ENCODE peak calls at places on chromosome 20, in eight cellular contexts. One of them, this sample, is unnamed.

GRCh38 chr20:10516529-10516928 is 81.4 kb downstream of the SLX4IP start:
- DNase-seq in keratinocyte: no peak
- DNase-seq in GM23338: no peak
- DNase-seq in fibroblast of lung: no peak
- DNase-seq in astrocyte: no peak
- DNase-seq in HCT116: no peak
- DNase-seq in DND-41: no peak
- DNase-seq in hepatocyte: no peak
- DNase-seq in this sample: no peak

GRCh38 chr20:61619751-61620150 is 367.7 kb downstream of the CDH4 start:
- DNase-seq in HCT116: no peak
- DNase-seq in keratinocyte: no peak
- DNase-seq in fibroblast of lung: no peak
- DNase-seq in astrocyte: no peak
- DNase-seq in GM23338: no peak
- DNase-seq in hepatocyte: no peak
- DNase-seq in DND-41: no peak
- DNase-seq in this sample: no peak

GRCh38 chr20:40563296-40563950 is 125.6 kb downstream of the MAFB start:
- DNase-seq in hepatocyte: peak
- DNase-seq in keratinocyte: peak
- DNase-seq in fibroblast of lung: peak
- DNase-seq in DND-41: no peak
- DNase-seq in GM23338: no peak
- DNase-seq in HCT116: peak
- DNase-seq in astrocyte: peak
- DNase-seq in this sample: peak

GRCh38 chr20:63554361-63555278 is 661 bp downstream of the FNDC11 start:
- DNase-seq in keratinocyte: no peak
- DNase-seq in DND-41: no peak
- DNase-seq in hepatocyte: no peak
- DNase-seq in HCT116: no peak
- DNase-seq in fibroblast of lung: no peak
- DNase-seq in GM23338: peak
- DNase-seq in astrocyte: no peak
- DNase-seq in this sample: no peak

GRCh38 chr20:20593447-20594170 is 118.8 kb downstream of the RALGAPA2 start:
- DNase-seq in HCT116: peak
- DNase-seq in hepatocyte: peak
- DNase-seq in GM23338: peak
- DNase-seq in astrocyte: peak
- DNase-seq in keratinocyte: no peak
- DNase-seq in DND-41: peak
- DNase-seq in fibroblast of lung: peak
- DNase-seq in this sample: no peak

GRCh38 chr20:24863356-24863755 is 85.7 kb upstream of the CST7 start:
- DNase-seq in astrocyte: peak
- DNase-seq in DND-41: no peak
- DNase-seq in keratinocyte: no peak
- DNase-seq in HCT116: no peak
- DNase-seq in GM23338: no peak
- DNase-seq in fibroblast of lung: peak
- DNase-seq in hepatocyte: no peak
- DNase-seq in this sample: no peak

GRCh38 chr20:24786096-24786495 is 163.0 kb upstream of the CST7 start:
- DNase-seq in HCT116: no peak
- DNase-seq in hepatocyte: no peak
- DNase-seq in fibroblast of lung: no peak
- DNase-seq in DND-41: no peak
- DNase-seq in astrocyte: no peak
- DNase-seq in GM23338: no peak
- DNase-seq in keratinocyte: no peak
- DNase-seq in this sample: no peak

GRCh38 chr20:61753196-61753942 is 312.3 kb downstream of the TAF4 start:
- DNase-seq in keratinocyte: no peak
- DNase-seq in HCT116: no peak
- DNase-seq in DND-41: no peak
- DNase-seq in hepatocyte: peak
- DNase-seq in fibroblast of lung: peak
- DNase-seq in GM23338: no peak
- DNase-seq in astrocyte: peak
- DNase-seq in this sample: no peak

GRCh38 chr20:63095718-63096654 is 89.2 kb upstream of the BHLHE23 start:
- DNase-seq in keratinocyte: no peak
- DNase-seq in astrocyte: no peak
- DNase-seq in HCT116: no peak
- DNase-seq in GM23338: no peak
- DNase-seq in DND-41: no peak
- DNase-seq in fibroblast of lung: no peak
- DNase-seq in hepatocyte: no peak
- DNase-seq in this sample: no peak

GRCh38 chr20:20181322-20181721 is 129.0 kb downstream of the CFAP61 start:
- DNase-seq in HCT116: no peak
- DNase-seq in keratinocyte: no peak
- DNase-seq in astrocyte: no peak
- DNase-seq in GM23338: no peak
- DNase-seq in fibroblast of lung: no peak
- DNase-seq in hepatocyte: no peak
- DNase-seq in DND-41: no peak
- DNase-seq in this sample: no peak

GRCh38 chr20:4949833-4950178 is 51.5 kb downstream of the SLC23A2 start:
- DNase-seq in HCT116: no peak
- DNase-seq in fibroblast of lung: peak
- DNase-seq in DND-41: no peak
- DNase-seq in GM23338: peak
- DNase-seq in keratinocyte: no peak
- DNase-seq in hepatocyte: peak
- DNase-seq in astrocyte: peak
- DNase-seq in this sample: no peak
- TF ChIP-seq CTCF in HCT116: no peak
- TF ChIP-seq CTCF in fibroblast of lung: peak
- TF ChIP-seq CTCF in DND-41: no peak
- TF ChIP-seq CTCF in GM23338: peak
- TF ChIP-seq CTCF in keratinocyte: peak
- TF ChIP-seq CTCF in hepatocyte: peak
- TF ChIP-seq CTCF in astrocyte: peak
- TF ChIP-seq CTCF in this sample: peak

DNA sequence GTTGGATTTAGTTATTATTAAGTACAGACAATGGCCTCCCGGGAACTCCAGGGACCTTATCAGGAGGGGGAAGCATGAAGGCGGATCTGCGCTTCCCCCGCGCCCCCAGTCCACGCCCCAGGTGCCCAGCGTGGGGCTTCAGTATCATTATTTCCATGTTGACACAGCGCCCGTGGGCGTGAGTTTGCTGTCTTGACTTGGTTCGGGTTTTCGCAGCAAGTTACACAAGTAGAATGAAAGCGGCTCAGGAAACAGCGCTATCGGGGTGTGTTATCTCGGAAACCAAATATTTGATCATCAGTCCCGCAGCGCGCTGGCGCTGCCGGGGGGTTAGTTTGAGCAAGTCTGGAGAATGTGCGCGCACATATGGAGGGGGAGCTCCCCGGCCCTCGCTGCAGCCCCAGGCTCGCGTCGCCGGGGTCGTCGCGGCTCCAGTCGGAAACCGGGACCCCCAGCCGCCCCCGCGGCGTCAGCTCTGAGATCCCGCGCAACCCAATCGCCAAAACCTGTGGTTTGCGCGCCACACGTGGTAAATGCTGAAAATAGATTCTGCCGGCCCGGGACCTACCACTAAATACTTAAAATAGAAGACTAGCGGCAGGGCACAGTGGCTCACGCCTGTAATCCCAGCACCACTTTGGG is 2.2 kb downstream of the BMP7 start:
- DNase-seq in GM23338: peak
- DNase-seq in astrocyte: no peak
- DNase-seq in keratinocyte: no peak
- DNase-seq in fibroblast of lung: no peak
- DNase-seq in HCT116: no peak
- DNase-seq in hepatocyte: peak
- DNase-seq in DND-41: no peak
- DNase-seq in this sample: no peak
- TF ChIP-seq EZH2 in GM23338: no peak
- TF ChIP-seq EZH2 in astrocyte: no peak
- TF ChIP-seq EZH2 in keratinocyte: peak
- TF ChIP-seq EZH2 in fibroblast of lung: no peak
- TF ChIP-seq EZH2 in HCT116: no peak
- TF ChIP-seq EZH2 in hepatocyte: peak
- TF ChIP-seq EZH2 in DND-41: no peak
- TF ChIP-seq EZH2 in this sample: no peak

GRCh38 chr20:12581644-12582350 is 427.0 kb upstream of the SPTLC3 start:
- DNase-seq in keratinocyte: no peak
- DNase-seq in DND-41: no peak
- DNase-seq in HCT116: no peak
- DNase-seq in fibroblast of lung: no peak
- DNase-seq in hepatocyte: no peak
- DNase-seq in astrocyte: no peak
- DNase-seq in GM23338: no peak
- DNase-seq in this sample: no peak
- TF ChIP-seq CTCF in keratinocyte: no peak
- TF ChIP-seq CTCF in DND-41: no peak
- TF ChIP-seq CTCF in HCT116: no peak
- TF ChIP-seq CTCF in fibroblast of lung: no peak
- TF ChIP-seq CTCF in hepatocyte: no peak
- TF ChIP-seq CTCF in astrocyte: no peak
- TF ChIP-seq CTCF in GM23338: no peak
- TF ChIP-seq CTCF in this sample: no peak

GRCh38 chr20:57708694-57709673 is 831 bp downstream of the PMEPA1 start:
- DNase-seq in DND-41: no peak
- DNase-seq in hepatocyte: peak
- DNase-seq in HCT116: no peak
- DNase-seq in GM23338: no peak
- DNase-seq in keratinocyte: no peak
- DNase-seq in fibroblast of lung: no peak
- DNase-seq in astrocyte: no peak
- DNase-seq in this sample: no peak
- TF ChIP-seq EZH2 in DND-41: no peak
- TF ChIP-seq EZH2 in hepatocyte: no peak
- TF ChIP-seq EZH2 in HCT116: no peak
- TF ChIP-seq EZH2 in GM23338: no peak
- TF ChIP-seq EZH2 in keratinocyte: no peak
- TF ChIP-seq EZH2 in fibroblast of lung: peak
- TF ChIP-seq EZH2 in astrocyte: no peak
- TF ChIP-seq EZH2 in this sample: no peak

GRCh38 chr20:43409041-43409913 is 48.4 kb upstream of the SRSF6 start:
- DNase-seq in keratinocyte: no peak
- DNase-seq in DND-41: no peak
- DNase-seq in HCT116: peak
- DNase-seq in fibroblast of lung: peak
- DNase-seq in GM23338: peak
- DNase-seq in hepatocyte: peak
- DNase-seq in astrocyte: no peak
- DNase-seq in this sample: peak

GRCh38 chr20:43404880-43405279 is 52.8 kb upstream of the SRSF6 start:
- DNase-seq in keratinocyte: no peak
- DNase-seq in HCT116: peak
- DNase-seq in DND-41: no peak
- DNase-seq in fibroblast of lung: no peak
- DNase-seq in GM23338: peak
- DNase-seq in hepatocyte: no peak
- DNase-seq in astrocyte: no peak
- DNase-seq in this sample: no peak
- TF ChIP-seq CTCF in keratinocyte: peak
- TF ChIP-seq CTCF in HCT116: peak
- TF ChIP-seq CTCF in DND-41: peak
- TF ChIP-seq CTCF in fibroblast of lung: peak
- TF ChIP-seq CTCF in GM23338: no peak
- TF ChIP-seq CTCF in hepatocyte: no peak
- TF ChIP-seq CTCF in astrocyte: no peak
- TF ChIP-seq CTCF in this sample: peak

GRCh38 chr20:35226775-35227681 is 538 bp downstream of the MMP24 start:
- DNase-seq in keratinocyte: no peak
- DNase-seq in hepatocyte: peak
- DNase-seq in GM23338: peak
- DNase-seq in DND-41: peak
- DNase-seq in astrocyte: peak
- DNase-seq in fibroblast of lung: peak
- DNase-seq in HCT116: no peak
- DNase-seq in this sample: no peak
- TF ChIP-seq EZH2 in keratinocyte: peak
- TF ChIP-seq EZH2 in hepatocyte: no peak
- TF ChIP-seq EZH2 in GM23338: no peak
- TF ChIP-seq EZH2 in DND-41: no peak
- TF ChIP-seq EZH2 in astrocyte: no peak
- TF ChIP-seq EZH2 in fibroblast of lung: peak
- TF ChIP-seq EZH2 in HCT116: no peak
- TF ChIP-seq EZH2 in this sample: peak